ENCODE peak calls at places on chromosomes 1 and 21, in five cellular contexts. One of them, this sample, is unnamed.
A peak's percentile ranks its signal among the peaks of the same experiment; 100 is the strongest.

GRCh38 chr1:166080965-166081870 is 85.6 kb downstream of the FAM78B start:
- DNase-seq in mucosa of descending colon: no peak
- DNase-seq in left ventricle myocardium inferior: no peak
- DNase-seq in CD4-positive, alpha-beta memory T cell: peak; percentile 12
- DNase-seq in K562: no peak
- DNase-seq in this sample: no peak

GRCh38 chr1:244173765-244174164 is 122.7 kb downstream of the ZBTB18 start:
- DNase-seq in mucosa of descending colon: no peak
- DNase-seq in left ventricle myocardium inferior: no peak
- DNase-seq in CD4-positive, alpha-beta memory T cell: no peak
- DNase-seq in K562: no peak
- DNase-seq in this sample: no peak

GRCh38 chr1:57722285-57722978 is 298.6 kb upstream of the DAB1 start:
- DNase-seq in mucosa of descending colon: no peak
- DNase-seq in left ventricle myocardium inferior: no peak
- DNase-seq in CD4-positive, alpha-beta memory T cell: no peak
- DNase-seq in K562: no peak
- DNase-seq in this sample: no peak

GRCh38 chr1:154559496-154559950 is 1.1 kb upstream of the UBE2Q1 start:
- DNase-seq in mucosa of descending colon: peak; percentile 82
- DNase-seq in left ventricle myocardium inferior: peak; percentile 77
- DNase-seq in CD4-positive, alpha-beta memory T cell: peak; percentile 81
- DNase-seq in K562: peak; percentile 61
- DNase-seq in this sample: peak; percentile 96

GRCh38 chr1:26602378-26602959 is 72.9 kb downstream of the RPS6KA1 start:
- DNase-seq in mucosa of descending colon: no peak
- DNase-seq in left ventricle myocardium inferior: no peak
- DNase-seq in CD4-positive, alpha-beta memory T cell: peak; percentile 70
- DNase-seq in K562: peak; percentile 76
- DNase-seq in this sample: peak; percentile 77

GRCh38 chr1:210654176-210654786 is 325.6 kb downstream of the HHAT start:
- DNase-seq in mucosa of descending colon: peak; percentile 25
- DNase-seq in left ventricle myocardium inferior: no peak
- DNase-seq in CD4-positive, alpha-beta memory T cell: no peak
- DNase-seq in K562: no peak
- DNase-seq in this sample: no peak

GRCh38 chr1:204127597-204128242 is 24.1 kb downstream of the ETNK2 start:
- DNase-seq in mucosa of descending colon: peak; percentile 67
- DNase-seq in left ventricle myocardium inferior: peak; percentile 42
- DNase-seq in CD4-positive, alpha-beta memory T cell: no peak
- DNase-seq in K562: peak; percentile 71
- DNase-seq in this sample: peak; percentile 97

GRCh38 chr1:30966690-30967369 is 58.3 kb upstream of the SDC3 start:
- DNase-seq in mucosa of descending colon: no peak
- DNase-seq in left ventricle myocardium inferior: no peak
- DNase-seq in CD4-positive, alpha-beta memory T cell: no peak
- DNase-seq in K562: no peak
- DNase-seq in this sample: peak; percentile 57

GRCh38 chr1:90786709-90787108 is 69.6 kb upstream of the BARHL2 start:
- DNase-seq in mucosa of descending colon: no peak
- DNase-seq in left ventricle myocardium inferior: no peak
- DNase-seq in CD4-positive, alpha-beta memory T cell: no peak
- DNase-seq in K562: no peak
- DNase-seq in this sample: no peak

GRCh38 chr1:204577794-204578478 is 61.7 kb downstream of the MDM4 start:
- DNase-seq in mucosa of descending colon: no peak
- DNase-seq in left ventricle myocardium inferior: no peak
- DNase-seq in CD4-positive, alpha-beta memory T cell: no peak
- DNase-seq in K562: no peak
- DNase-seq in this sample: no peak

DNA sequence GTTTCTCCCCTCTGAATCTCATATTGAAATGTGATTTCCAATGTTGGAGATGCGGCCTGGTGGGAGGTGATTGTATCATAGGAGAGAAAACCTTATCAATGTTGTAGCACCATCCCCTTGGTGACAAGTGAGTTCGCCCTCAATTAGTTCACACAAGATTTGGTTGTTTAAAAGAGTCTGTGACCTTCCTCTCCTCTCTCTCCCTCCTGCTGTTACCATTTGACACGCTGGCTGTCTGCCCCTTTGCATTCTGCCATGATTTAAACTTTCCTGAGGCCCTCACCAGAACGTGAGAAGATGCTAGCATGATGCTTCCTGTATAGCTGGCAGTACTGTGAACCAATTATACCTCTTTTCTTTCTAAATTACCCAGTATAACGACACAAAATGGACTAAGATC is 730.9 kb upstream of the PRMT6 start:
- DNase-seq in mucosa of descending colon: no peak
- DNase-seq in left ventricle myocardium inferior: no peak
- DNase-seq in CD4-positive, alpha-beta memory T cell: no peak
- DNase-seq in K562: no peak
- DNase-seq in this sample: no peak
- H3K36me3 ChIP-seq in mucosa of descending colon: no peaks in the 10 kb centered on the region
- H3K36me3 ChIP-seq in left ventricle myocardium inferior: no peaks in the 10 kb centered on the region
- H3K36me3 ChIP-seq in CD4-positive, alpha-beta memory T cell: no peaks in the 10 kb centered on the region
- H3K36me3 ChIP-seq in K562: no peaks in the 10 kb centered on the region
- H3K36me3 ChIP-seq in this sample: no peaks in the 10 kb centered on the region

GRCh38 chr1:43450251-43451070 is 3.3 kb downstream of the HYI start:
- DNase-seq in mucosa of descending colon: peak; percentile 30
- DNase-seq in left ventricle myocardium inferior: no peak
- DNase-seq in CD4-positive, alpha-beta memory T cell: no peak
- DNase-seq in K562: no peak
- DNase-seq in this sample: no peak
- H3K36me3 ChIP-seq in mucosa of descending colon: peaks cover 6% of the 10 kb centered on the region
- H3K36me3 ChIP-seq in left ventricle myocardium inferior: peaks cover 61% of the 10 kb centered on the region
- H3K36me3 ChIP-seq in CD4-positive, alpha-beta memory T cell: peaks cover 40% of the 10 kb centered on the region
- H3K36me3 ChIP-seq in K562: peaks cover 52% of the 10 kb centered on the region
- H3K36me3 ChIP-seq in this sample: peaks cover 68% of the 10 kb centered on the region

DNA sequence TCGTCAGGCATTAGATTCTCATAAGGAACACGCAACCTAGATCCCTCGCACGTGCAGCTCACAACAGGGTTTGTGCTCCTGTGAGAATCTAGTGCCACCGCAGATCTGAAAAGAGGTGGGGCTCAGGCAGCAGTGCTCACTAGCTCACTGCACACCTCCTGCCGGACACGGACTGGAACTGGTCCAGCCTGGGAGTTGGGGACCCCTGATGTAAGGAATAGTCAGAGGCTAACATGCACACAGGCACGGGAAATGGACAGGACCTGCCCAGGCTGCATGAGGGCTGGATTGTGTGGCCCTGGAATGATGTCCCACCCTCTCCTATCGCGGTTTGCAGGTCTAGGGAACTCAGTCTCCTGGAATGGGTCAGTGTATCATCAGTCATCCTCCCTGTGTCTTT is 23.2 kb upstream of the MX1 start:
- DNase-seq in mucosa of descending colon: no peak
- DNase-seq in left ventricle myocardium inferior: no peak
- DNase-seq in CD4-positive, alpha-beta memory T cell: no peak
- DNase-seq in K562: no peak
- DNase-seq in this sample: no peak
- H3K36me3 ChIP-seq in mucosa of descending colon: no peaks in the 10 kb centered on the region
- H3K36me3 ChIP-seq in left ventricle myocardium inferior: peaks cover 63% of the 10 kb centered on the region
- H3K36me3 ChIP-seq in CD4-positive, alpha-beta memory T cell: peaks cover 70% of the 10 kb centered on the region
- H3K36me3 ChIP-seq in K562: no peaks in the 10 kb centered on the region
- H3K36me3 ChIP-seq in this sample: no peaks in the 10 kb centered on the region

GRCh38 chr1:201229771-201230635 is 39.4 kb downstream of the IGFN1 start:
- DNase-seq in mucosa of descending colon: no peak
- DNase-seq in left ventricle myocardium inferior: no peak
- DNase-seq in CD4-positive, alpha-beta memory T cell: no peak
- DNase-seq in K562: no peak
- DNase-seq in this sample: peak; percentile 91
- H3K36me3 ChIP-seq in mucosa of descending colon: no peaks in the 10 kb centered on the region
- H3K36me3 ChIP-seq in left ventricle myocardium inferior: no peaks in the 10 kb centered on the region
- H3K36me3 ChIP-seq in CD4-positive, alpha-beta memory T cell: no peaks in the 10 kb centered on the region
- H3K36me3 ChIP-seq in K562: no peaks in the 10 kb centered on the region
- H3K36me3 ChIP-seq in this sample: no peaks in the 10 kb centered on the region

GRCh38 chr1:36303244-36303643 is 2.9 kb upstream of the SH3D21 start:
- DNase-seq in mucosa of descending colon: no peak
- DNase-seq in left ventricle myocardium inferior: no peak
- DNase-seq in CD4-positive, alpha-beta memory T cell: no peak
- DNase-seq in K562: no peak
- DNase-seq in this sample: no peak
- H3K36me3 ChIP-seq in mucosa of descending colon: peaks cover 13% of the 10 kb centered on the region
- H3K36me3 ChIP-seq in left ventricle myocardium inferior: peaks cover 64% of the 10 kb centered on the region
- H3K36me3 ChIP-seq in CD4-positive, alpha-beta memory T cell: peaks cover 39% of the 10 kb centered on the region
- H3K36me3 ChIP-seq in K562: peaks cover 69% of the 10 kb centered on the region
- H3K36me3 ChIP-seq in this sample: peaks cover 61% of the 10 kb centered on the region

DNA sequence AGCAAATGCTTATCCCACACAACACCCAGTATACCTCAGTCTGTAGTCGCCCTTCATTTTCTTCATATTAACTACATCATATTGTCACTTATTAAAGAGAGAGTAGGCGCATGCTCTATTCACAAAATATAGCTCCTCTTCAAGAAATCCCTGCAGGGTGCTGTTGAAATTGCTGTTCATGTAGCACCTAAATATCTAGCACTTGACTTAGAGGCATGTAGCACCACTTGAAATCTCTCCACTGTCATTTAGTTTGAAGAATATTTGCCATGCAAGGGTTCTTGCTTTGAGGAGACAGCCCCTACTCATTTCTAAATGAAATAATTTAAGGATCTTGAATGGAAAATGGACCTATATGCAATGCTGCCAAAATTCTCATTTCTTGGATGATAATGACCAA is 20.9 kb upstream of the LRRC8B start:
- DNase-seq in mucosa of descending colon: no peak
- DNase-seq in left ventricle myocardium inferior: no peak
- DNase-seq in CD4-positive, alpha-beta memory T cell: no peak
- DNase-seq in K562: no peak
- DNase-seq in this sample: no peak
- H3K36me3 ChIP-seq in mucosa of descending colon: no peaks in the 10 kb centered on the region
- H3K36me3 ChIP-seq in left ventricle myocardium inferior: no peaks in the 10 kb centered on the region
- H3K36me3 ChIP-seq in CD4-positive, alpha-beta memory T cell: no peaks in the 10 kb centered on the region
- H3K36me3 ChIP-seq in K562: no peaks in the 10 kb centered on the region
- H3K36me3 ChIP-seq in this sample: no peaks in the 10 kb centered on the region

GRCh38 chr1:162284206-162284955 is 92.3 kb downstream of the SPATA46 start:
- DNase-seq in mucosa of descending colon: no peak
- DNase-seq in left ventricle myocardium inferior: no peak
- DNase-seq in CD4-positive, alpha-beta memory T cell: no peak
- DNase-seq in K562: no peak
- DNase-seq in this sample: peak; percentile 63
- H3K36me3 ChIP-seq in mucosa of descending colon: no peaks in the 10 kb centered on the region
- H3K36me3 ChIP-seq in left ventricle myocardium inferior: no peaks in the 10 kb centered on the region
- H3K36me3 ChIP-seq in CD4-positive, alpha-beta memory T cell: no peaks in the 10 kb centered on the region
- H3K36me3 ChIP-seq in K562: no peaks in the 10 kb centered on the region
- H3K36me3 ChIP-seq in this sample: no peaks in the 10 kb centered on the region

GRCh38 chr1:119914071-119914470 is 17.8 kb upstream of the ADAM30 start:
- DNase-seq in mucosa of descending colon: no peak
- DNase-seq in left ventricle myocardium inferior: no peak
- DNase-seq in CD4-positive, alpha-beta memory T cell: no peak
- DNase-seq in K562: no peak
- DNase-seq in this sample: no peak
- H3K36me3 ChIP-seq in mucosa of descending colon: no peaks in the 10 kb centered on the region
- H3K36me3 ChIP-seq in left ventricle myocardium inferior: peaks cover 52% of the 10 kb centered on the region
- H3K36me3 ChIP-seq in CD4-positive, alpha-beta memory T cell: peaks cover 32% of the 10 kb centered on the region
- H3K36me3 ChIP-seq in K562: no peaks in the 10 kb centered on the region
- H3K36me3 ChIP-seq in this sample: peaks cover 70% of the 10 kb centered on the region

DNA sequence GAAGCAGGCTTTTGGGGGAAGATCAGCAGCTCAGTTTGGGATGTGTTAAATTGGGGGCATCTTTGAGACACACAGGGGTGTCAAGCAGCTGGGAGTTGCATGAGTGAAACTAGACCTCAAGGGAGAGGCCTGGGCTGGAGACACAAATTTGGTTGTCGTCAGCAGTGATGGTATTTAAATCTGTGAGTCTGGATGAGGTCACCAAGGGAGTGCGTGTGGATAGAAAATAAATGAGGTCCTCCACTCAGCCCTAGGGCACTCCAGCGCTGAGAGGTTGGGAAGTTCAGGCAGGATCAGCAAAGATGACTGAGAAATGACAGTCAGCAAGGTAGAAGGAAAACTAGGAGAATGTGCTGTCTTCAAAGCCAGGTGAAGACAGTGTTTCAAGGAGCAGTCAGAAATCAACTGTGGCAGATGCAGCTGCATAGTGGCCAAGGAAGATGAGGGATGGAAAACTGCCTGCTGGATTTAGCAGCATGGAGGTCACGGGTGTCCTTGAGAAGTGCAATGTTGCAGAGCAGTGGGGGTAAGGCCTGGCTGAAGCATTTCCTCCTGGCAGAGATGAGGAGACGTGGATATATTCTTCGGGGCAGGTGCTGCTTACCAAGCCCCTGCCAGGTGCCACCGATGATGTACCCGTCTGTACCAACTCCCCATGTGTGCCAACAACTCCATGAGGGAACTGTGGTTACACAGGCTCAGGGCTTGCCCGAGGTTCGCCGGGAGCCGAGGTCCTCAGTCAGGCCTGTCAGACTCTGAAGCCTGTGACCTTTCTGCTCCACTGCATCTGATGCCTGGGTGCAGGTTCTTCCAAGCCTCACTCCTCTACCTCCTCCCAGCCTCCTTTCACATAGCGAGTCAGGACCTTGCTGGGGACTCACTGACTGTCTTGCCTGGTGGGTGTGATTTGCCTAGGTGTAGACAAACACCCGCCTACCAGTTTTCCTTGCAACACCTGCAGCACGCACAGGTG is 11.3 kb downstream of the MAP7D1 start:
- DNase-seq in mucosa of descending colon: no peak
- DNase-seq in left ventricle myocardium inferior: no peak
- DNase-seq in CD4-positive, alpha-beta memory T cell: no peak
- DNase-seq in K562: no peak
- DNase-seq in this sample: peak; percentile 92
- H3K36me3 ChIP-seq in mucosa of descending colon: no peaks in the 10 kb centered on the region
- H3K36me3 ChIP-seq in left ventricle myocardium inferior: peaks cover 22% of the 10 kb centered on the region
- H3K36me3 ChIP-seq in CD4-positive, alpha-beta memory T cell: peaks cover 29% of the 10 kb centered on the region
- H3K36me3 ChIP-seq in K562: peaks cover 52% of the 10 kb centered on the region
- H3K36me3 ChIP-seq in this sample: peaks cover 34% of the 10 kb centered on the region

DNA sequence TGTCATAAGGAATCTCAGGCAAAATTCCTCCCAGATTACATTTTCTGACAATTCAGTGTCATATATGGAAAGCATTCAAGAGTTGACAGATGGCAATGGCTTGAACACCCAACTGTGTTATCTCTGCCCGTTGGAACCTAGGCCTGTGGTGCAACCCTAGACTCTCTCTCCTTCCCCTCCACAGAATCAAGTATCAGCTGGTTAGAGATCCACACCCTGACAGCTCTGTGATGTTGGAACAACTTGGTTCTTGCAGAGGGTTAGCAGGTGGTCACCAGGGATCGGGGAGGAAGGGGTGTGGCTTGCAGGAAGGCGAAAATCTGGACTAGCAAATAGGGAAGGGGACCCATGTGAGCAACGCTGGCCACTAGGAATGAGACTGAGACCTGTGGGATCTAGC is 26.3 kb downstream of the PCSK9 start:
- DNase-seq in mucosa of descending colon: no peak
- DNase-seq in left ventricle myocardium inferior: no peak
- DNase-seq in CD4-positive, alpha-beta memory T cell: no peak
- DNase-seq in K562: no peak
- DNase-seq in this sample: no peak
- H3K36me3 ChIP-seq in mucosa of descending colon: no peaks in the 10 kb centered on the region
- H3K36me3 ChIP-seq in left ventricle myocardium inferior: peaks cover 40% of the 10 kb centered on the region
- H3K36me3 ChIP-seq in CD4-positive, alpha-beta memory T cell: peaks cover 31% of the 10 kb centered on the region
- H3K36me3 ChIP-seq in K562: peaks cover 94% of the 10 kb centered on the region
- H3K36me3 ChIP-seq in this sample: peaks cover 34% of the 10 kb centered on the region